ENCODE peak calls at places on chromosomes 1 and 21, in five cellular contexts. Y, I, Q, U and B are unnamed samples.

GRCh38 chr1:42170779-42171621 is 6.5 kb upstream of the GUCA2A start:
- DNase-seq in I (no peak), U (no peak), Y (no peak), Q (no peak), B (no peak)

GRCh38 chr1:109240158-109241152 is 8.9 kb upstream of the CELSR2 start:
- DNase-seq in I (no peak), Q (no peak), Y (peak; percentile 37), U (peak; percentile 40), B (no peak)

GRCh38 chr1:119712342-119713038 is 756 bp downstream of the PHGDH start:
- DNase-seq in Q (peak; percentile 62), Y (peak; percentile 88), U (peak; percentile 76), I (peak; percentile 34), B (no peak)

GRCh38 chr1:166119678-166120077 is 47.1 kb downstream of the FAM78B start:
- DNase-seq in Q (no peak), I (no peak), U (no peak), Y (no peak), B (no peak)

GRCh38 chr1:41355356-41355755 is 5.9 kb upstream of the FOXO6 start:
- DNase-seq in I (no peak), Y (no peak), Q (no peak), U (no peak), B (no peak)

GRCh38 chr21:33403786-33404571 is 766 bp downstream of the IFNGR2 start:
- DNase-seq in I (peak; percentile 51), U (peak; percentile 56), Y (peak; percentile 72), Q (peak; percentile 60), B (no peak)

GRCh38 chr1:59015708-59016107 is 231.9 kb upstream of the JUN start:
- DNase-seq in Y (no peak), Q (no peak), U (no peak), I (no peak), B (no peak)

GRCh38 chr1:240385985-240386978 is 225.7 kb downstream of the GREM2 start:
- DNase-seq in Y (no peak), Q (no peak), I (no peak), U (no peak), B (no peak)

GRCh38 chr1:173603056-173603591 is at the start of gene SLC9C2:
- DNase-seq in Y (peak; percentile 3), Q (no peak), I (no peak), U (no peak), B (no peak)

GRCh38 chr1:7611421-7612010 is 159.6 kb upstream of the VAMP3 start:
- DNase-seq in Y (no peak), Q (no peak), I (no peak), U (no peak), B (no peak)

GRCh38 chr21:38852278-38852677 is 46.5 kb downstream of the ETS2 start:
- DNase-seq in Q (no peak), I (no peak), Y (no peak), U (no peak), B (no peak)

GRCh38 chr21:36015096-36015495 is 45.2 kb downstream of the SETD4 start:
- DNase-seq in Y (no peak), U (no peak), I (no peak), Q (no peak), B (no peak)

GRCh38 chr1:185894806-185895205 is 160.6 kb downstream of the HMCN1 start:
- DNase-seq in Q (no peak), I (no peak), U (no peak), Y (no peak), B (no peak)

GRCh38 chr1:190579517-190580193 is 102.0 kb upstream of the BRINP3 start:
- DNase-seq in Q (no peak), I (no peak), Y (no peak), U (no peak), B (no peak)

GRCh38 chr1:247482747-247483146 is 24.8 kb upstream of the OR2B11 start:
- DNase-seq in I (no peak), U (no peak), Y (no peak), Q (no peak), B (no peak)

GRCh38 chr1:208997726-208998312 is 585.7 kb upstream of the CAMK1G start:
- DNase-seq in U (no peak), I (no peak), Q (no peak), Y (no peak), B (no peak)

GRCh38 chr1:57411262-57411661 is 12.6 kb downstream of the DAB1 start:
- DNase-seq in I (no peak), U (no peak), Y (no peak), Q (no peak), B (no peak)

GRCh38 chr1:31562707-31563360 is 13.5 kb upstream of the TINAGL1 start:
- DNase-seq in Y (no peak), I (no peak), Q (no peak), U (no peak), B (no peak)

GRCh38 chr1:1591452-1591851 is 8.5 kb downstream of the FNDC10 start:
- DNase-seq in U (no peak), I (no peak), Q (no peak), Y (no peak), B (no peak)

GRCh38 chr1:245685111-245685810 is 530.5 kb downstream of the KIF26B start:
- DNase-seq in Q (no peak), I (no peak), Y (no peak), U (no peak), B (no peak)

GRCh38 chr1:225998560-225999226 is 450 bp downstream of the SDE2 start:
- DNase-seq in I (no peak), Y (no peak), Q (no peak), U (no peak), B (no peak)

GRCh38 chr1:17565551-17565971 is 26.1 kb downstream of the ARHGEF10L start:
- DNase-seq in Y (no peak), Q (no peak), U (no peak), I (no peak), B (no peak)

GRCh38 chr1:207820568-207821463 is 69.0 kb downstream of the CD46 start:
- DNase-seq in I (no peak), Y (no peak), Q (no peak), U (no peak), B (no peak)

GRCh38 chr1:68973459-68974244 is 476.8 kb upstream of the DEPDC1 start:
- DNase-seq in I (no peak), Q (no peak), U (no peak), Y (no peak), B (no peak)

GRCh38 chr1:55600243-55600642 is 385.1 kb upstream of the USP24 start:
- DNase-seq in I (no peak), Y (no peak), Q (no peak), U (no peak), B (no peak)

GRCh38 chr1:230288641-230289349 is 137.3 kb downstream of the PGBD5 start:
- DNase-seq in Y (no peak), U (no peak), I (no peak), Q (no peak), B (no peak)

GRCh38 chr1:16904560-16905111 is 8.9 kb downstream of the RNU1-2 start:
- DNase-seq in Y (peak; percentile 99), U (peak; percentile 99), I (peak; percentile 97), Q (peak; percentile 100), B (peak; percentile 97)

GRCh38 chr1:11364170-11364569 is 91.2 kb downstream of the UBIAD1 start:
- DNase-seq in I (no peak), Q (no peak), U (no peak), Y (peak; percentile 23), B (no peak)

GRCh38 chr1:23865543-23865930 is 2.6 kb downstream of the FUCA1 start:
- DNase-seq in Y (no peak), Q (no peak), I (no peak), U (no peak), B (no peak)

GRCh38 chr21:32578107-32578691 is 7.1 kb downstream of the TCP10L start:
- DNase-seq in Q (peak; percentile 54), I (no peak), U (peak; percentile 40), Y (peak; percentile 17), B (no peak)

GRCh38 chr1:78088015-78088414 is 42.2 kb downstream of the GIPC2 start:
- DNase-seq in Y (no peak), U (no peak), I (no peak), Q (no peak), B (no peak)

GRCh38 chr1:204968946-204969345 is 74.1 kb upstream of the CNTN2 start:
- DNase-seq in U (no peak), I (no peak), Y (no peak), Q (no peak), B (no peak)

GRCh38 chr1:193914871-193915270 is 728.5 kb upstream of the B3GALT2 start:
- DNase-seq in Y (no peak), U (no peak), I (no peak), Q (no peak), B (no peak)

GRCh38 chr21:35932232-35932911 is 128.0 kb downstream of the SETD4 start:
- DNase-seq in I (peak; percentile 46), U (peak; percentile 49), Y (peak; percentile 91), Q (no peak), B (no peak)

GRCh38 chr1:77421504-77422233 is 139.8 kb downstream of the AK5 start:
- DNase-seq in Y (no peak), Q (no peak), I (no peak), U (peak; percentile 9), B (no peak)

GRCh38 chr1:19484793-19485361 is 462 bp downstream of the CAPZB start:
- DNase-seq in Y (no peak), U (peak; percentile 34), Q (peak; percentile 33), I (no peak), B (no peak)

GRCh38 chr1:150765229-150765976 is at the start of gene CTSS:
- DNase-seq in Y (peak; percentile 88), Q (no peak), I (no peak), U (no peak), B (no peak)

GRCh38 chr1:24929876-24930702 is at the start of gene RUNX3:
- DNase-seq in U (peak; percentile 93), Y (peak; percentile 97), I (peak; percentile 17), Q (no peak), B (peak; percentile 76)